ENCODE peak calls at places on chromosomes 4 and X, in six cellular contexts. E is activated T-cell treated with anti-CD3 and anti-CD28 coated beads for 1 hour; J is bronchial epithelial cell; W is WTC11; D is substantia nigra; L is stimulated activated CD8-positive, alpha-beta memory T cell treated with anti-CD3 and anti-CD28 coated beads, Interleukin-2, amount 100 ng/mL, for 1 hour. H is an unnamed sample.

GRCh38 chrX:39242187-39242586 is 440.9 kb downstream of the MID1IP1 start:
- DNase-seq in E (no peak), W (peak), L (no peak), D (no peak), J (peak), H (no peak)

GRCh38 chr4:2366252-2367192 is 51.9 kb downstream of the ZFYVE28 start:
- DNase-seq in W (no peak), J (no peak), D (no peak), E (no peak), L (no peak), H (no peak)

GRCh38 chr4:77651820-77652219 is 46.2 kb downstream of the CXCL13 start:
- DNase-seq in J (no peak), E (no peak), D (no peak), W (no peak), L (no peak), H (no peak)

GRCh38 chrX:110159235-110159634 is 156.3 kb downstream of the TMEM164 start:
- DNase-seq in L (no peak), E (no peak), D (no peak), W (no peak), J (no peak), H (no peak)

GRCh38 chrX:122439836-122440235 is 744.2 kb upstream of the GRIA3 start:
- DNase-seq in W (no peak), L (no peak), J (no peak), D (no peak), E (no peak), H (no peak)

GRCh38 chr4:106358899-106359298 is 9.7 kb downstream of the GIMD1 start:
- DNase-seq in D (no peak), L (no peak), J (peak), E (no peak), W (no peak), H (no peak)

GRCh38 chr4:15489551-15489950 is 19.9 kb downstream of the CC2D2A start:
- DNase-seq in W (no peak), J (no peak), L (no peak), E (no peak), D (no peak), H (no peak)

GRCh38 chrX:70960728-70961127 is 29.8 kb upstream of the SLC7A3 start:
- DNase-seq in J (peak), W (no peak), L (no peak), D (no peak), E (no peak), H (no peak)

GRCh38 chr4:26557164-26557563 is 26.7 kb upstream of the TBC1D19 start:
- DNase-seq in W (no peak), J (peak), E (no peak), L (no peak), D (no peak), H (no peak)

GRCh38 chr4:149493492-149493891 is 322.2 kb downstream of the IQCM start:
- DNase-seq in J (no peak), L (no peak), E (no peak), D (no peak), W (no peak), H (no peak)

GRCh38 chrX:49230500-49231232 is 2.5 kb downstream of the CACNA1F start:
- DNase-seq in D (no peak), E (peak), W (peak), L (peak), J (peak), H (peak)

GRCh38 chrX:106932492-106932923 is 12.3 kb downstream of the CLDN2 start:
- DNase-seq in D (no peak), E (no peak), L (no peak), J (no peak), W (no peak), H (no peak)

GRCh38 chr4:37737456-37737855 is 51.3 kb upstream of the RELL1 start:
- DNase-seq in D (no peak), W (no peak), L (no peak), E (no peak), J (peak), H (no peak)

GRCh38 chrX:46381630-46382029 is 163.6 kb downstream of the ZNF674 start:
- DNase-seq in W (peak), E (no peak), L (no peak), D (no peak), J (peak), H (no peak)

GRCh38 chr4:152594981-152595916 is 59.4 kb upstream of the FBXW7 start:
- DNase-seq in D (no peak), J (peak), E (no peak), W (no peak), L (no peak), H (no peak)

GRCh38 chr4:25937801-25938200 is 23.8 kb downstream of the SMIM20 start:
- DNase-seq in J (no peak), E (no peak), L (no peak), D (no peak), W (no peak), H (no peak)

GRCh38 chrX:78540171-78540570 is 119.0 kb downstream of the RTL3 start:
- DNase-seq in L (no peak), W (no peak), D (no peak), J (no peak), E (no peak), H (no peak)

GRCh38 chr4:150419939-150420338 is 162.0 kb upstream of the MAB21L2 start:
- DNase-seq in W (no peak), D (no peak), E (no peak), L (no peak), J (no peak), H (no peak)

GRCh38 chr4:82661153-82661552 is 99.4 kb upstream of the TMEM150C start:
- DNase-seq in L (no peak), D (no peak), E (no peak), J (no peak), W (no peak), H (no peak)

GRCh38 chrX:16714504-16714903 is 2.0 kb upstream of the CTPS2 start:
- DNase-seq in D (no peak), J (no peak), L (no peak), E (no peak), W (no peak), H (no peak)

GRCh38 chr4:97892596-97893266 is 250.5 kb downstream of the STPG2 start:
- DNase-seq in W (no peak), J (no peak), D (no peak), L (no peak), E (no peak), H (no peak)

GRCh38 chrX:13411496-13412207 is 91.8 kb upstream of the ATXN3L start:
- DNase-seq in L (no peak), D (no peak), W (no peak), J (no peak), E (no peak), H (no peak)